ENCODE peak calls at places on chromosomes 11 and 22, in eight cellular contexts. One of them, this sample, is unnamed.

GRCh38 chr11:1271002-1271401 is 38.4 kb downstream of the TOLLIP start:
- DNase-seq in activated T-helper 2 cell treated with anti-CD3 and anti-CD28 coated beads, Interferon-gamma antibody, Interleukin-2, Interleukin-4, amounts not matched to agents 10 μg/mL and 5 μg/mL and 100 μg/mL, durations not matched to agents 14 hours and 24 hours and 36 hours: no peak
- DNase-seq in SK-N-DZ: no peak
- DNase-seq in NCI-H1105 treated with DMSO at 0.1 percent for 48 hours: no peak
- DNase-seq in activated CD4-positive, CD25-positive, alpha-beta regulatory T cell: no peak
- DNase-seq in fibroblast of the aortic adventitia: no peak
- DNase-seq in iPS-NIHi11: peak
- DNase-seq in CD14-positive monocyte: no peak
- DNase-seq in this sample: no peak

GRCh38 chr11:132139181-132139580 is 768.8 kb downstream of the NTM start:
- DNase-seq in SK-N-DZ: no peak
- DNase-seq in NCI-H1105 treated with DMSO at 0.1 percent for 48 hours: peak
- DNase-seq in activated T-helper 2 cell treated with anti-CD3 and anti-CD28 coated beads, Interferon-gamma antibody, Interleukin-2, Interleukin-4, amounts not matched to agents 10 μg/mL and 5 μg/mL and 100 μg/mL, durations not matched to agents 14 hours and 24 hours and 36 hours: no peak
- DNase-seq in fibroblast of the aortic adventitia: no peak
- DNase-seq in CD14-positive monocyte: no peak
- DNase-seq in iPS-NIHi11: no peak
- DNase-seq in activated CD4-positive, CD25-positive, alpha-beta regulatory T cell: no peak
- DNase-seq in this sample: no peak

GRCh38 chr11:93187290-93187689 is 10.5 kb downstream of the SLC36A4 start:
- DNase-seq in SK-N-DZ: no peak
- DNase-seq in NCI-H1105 treated with DMSO at 0.1 percent for 48 hours: no peak
- DNase-seq in activated T-helper 2 cell treated with anti-CD3 and anti-CD28 coated beads, Interferon-gamma antibody, Interleukin-2, Interleukin-4, amounts not matched to agents 10 μg/mL and 5 μg/mL and 100 μg/mL, durations not matched to agents 14 hours and 24 hours and 36 hours: no peak
- DNase-seq in activated CD4-positive, CD25-positive, alpha-beta regulatory T cell: no peak
- DNase-seq in fibroblast of the aortic adventitia: no peak
- DNase-seq in iPS-NIHi11: no peak
- DNase-seq in CD14-positive monocyte: no peak
- DNase-seq in this sample: no peak

GRCh38 chr11:12864316-12865156 is 144.6 kb upstream of the RASSF10 start:
- DNase-seq in iPS-NIHi11: peak
- DNase-seq in activated T-helper 2 cell treated with anti-CD3 and anti-CD28 coated beads, Interferon-gamma antibody, Interleukin-2, Interleukin-4, amounts not matched to agents 10 μg/mL and 5 μg/mL and 100 μg/mL, durations not matched to agents 14 hours and 24 hours and 36 hours: no peak
- DNase-seq in NCI-H1105 treated with DMSO at 0.1 percent for 48 hours: peak
- DNase-seq in activated CD4-positive, CD25-positive, alpha-beta regulatory T cell: no peak
- DNase-seq in SK-N-DZ: no peak
- DNase-seq in CD14-positive monocyte: no peak
- DNase-seq in fibroblast of the aortic adventitia: no peak
- DNase-seq in this sample: no peak

GRCh38 chr11:119424276-119424675 is 1.3 kb upstream of the THY1 start:
- DNase-seq in activated CD4-positive, CD25-positive, alpha-beta regulatory T cell: no peak
- DNase-seq in iPS-NIHi11: no peak
- DNase-seq in fibroblast of the aortic adventitia: no peak
- DNase-seq in activated T-helper 2 cell treated with anti-CD3 and anti-CD28 coated beads, Interferon-gamma antibody, Interleukin-2, Interleukin-4, amounts not matched to agents 10 μg/mL and 5 μg/mL and 100 μg/mL, durations not matched to agents 14 hours and 24 hours and 36 hours: no peak
- DNase-seq in CD14-positive monocyte: no peak
- DNase-seq in SK-N-DZ: no peak
- DNase-seq in NCI-H1105 treated with DMSO at 0.1 percent for 48 hours: no peak
- DNase-seq in this sample: no peak

GRCh38 chr11:11039249-11039965 is 181.6 kb upstream of the ZBED5 start:
- DNase-seq in iPS-NIHi11: no peak
- DNase-seq in fibroblast of the aortic adventitia: no peak
- DNase-seq in CD14-positive monocyte: no peak
- DNase-seq in NCI-H1105 treated with DMSO at 0.1 percent for 48 hours: no peak
- DNase-seq in activated T-helper 2 cell treated with anti-CD3 and anti-CD28 coated beads, Interferon-gamma antibody, Interleukin-2, Interleukin-4, amounts not matched to agents 10 μg/mL and 5 μg/mL and 100 μg/mL, durations not matched to agents 14 hours and 24 hours and 36 hours: no peak
- DNase-seq in SK-N-DZ: no peak
- DNase-seq in activated CD4-positive, CD25-positive, alpha-beta regulatory T cell: no peak
- DNase-seq in this sample: no peak

GRCh38 chr22:40156001-40156516 is 21.7 kb upstream of the TNRC6B start:
- DNase-seq in fibroblast of the aortic adventitia: peak
- DNase-seq in CD14-positive monocyte: no peak
- DNase-seq in SK-N-DZ: no peak
- DNase-seq in iPS-NIHi11: peak
- DNase-seq in activated CD4-positive, CD25-positive, alpha-beta regulatory T cell: no peak
- DNase-seq in NCI-H1105 treated with DMSO at 0.1 percent for 48 hours: peak
- DNase-seq in activated T-helper 2 cell treated with anti-CD3 and anti-CD28 coated beads, Interferon-gamma antibody, Interleukin-2, Interleukin-4, amounts not matched to agents 10 μg/mL and 5 μg/mL and 100 μg/mL, durations not matched to agents 14 hours and 24 hours and 36 hours: no peak
- DNase-seq in this sample: no peak

GRCh38 chr11:109371444-109372176 is 50.4 kb upstream of the C11orf87 start:
- DNase-seq in CD14-positive monocyte: no peak
- DNase-seq in activated CD4-positive, CD25-positive, alpha-beta regulatory T cell: no peak
- DNase-seq in fibroblast of the aortic adventitia: peak
- DNase-seq in NCI-H1105 treated with DMSO at 0.1 percent for 48 hours: no peak
- DNase-seq in SK-N-DZ: no peak
- DNase-seq in activated T-helper 2 cell treated with anti-CD3 and anti-CD28 coated beads, Interferon-gamma antibody, Interleukin-2, Interleukin-4, amounts not matched to agents 10 μg/mL and 5 μg/mL and 100 μg/mL, durations not matched to agents 14 hours and 24 hours and 36 hours: no peak
- DNase-seq in iPS-NIHi11: no peak
- DNase-seq in this sample: no peak

GRCh38 chr11:113457784-113458183 is 17.4 kb downstream of the DRD2 start:
- DNase-seq in NCI-H1105 treated with DMSO at 0.1 percent for 48 hours: peak
- DNase-seq in fibroblast of the aortic adventitia: no peak
- DNase-seq in iPS-NIHi11: peak
- DNase-seq in CD14-positive monocyte: no peak
- DNase-seq in SK-N-DZ: no peak
- DNase-seq in activated CD4-positive, CD25-positive, alpha-beta regulatory T cell: no peak
- DNase-seq in activated T-helper 2 cell treated with anti-CD3 and anti-CD28 coated beads, Interferon-gamma antibody, Interleukin-2, Interleukin-4, amounts not matched to agents 10 μg/mL and 5 μg/mL and 100 μg/mL, durations not matched to agents 14 hours and 24 hours and 36 hours: no peak
- DNase-seq in this sample: peak

GRCh38 chr11:69000831-69001245 is 12.2 kb downstream of the MRGPRF start:
- DNase-seq in activated CD4-positive, CD25-positive, alpha-beta regulatory T cell: no peak
- DNase-seq in NCI-H1105 treated with DMSO at 0.1 percent for 48 hours: no peak
- DNase-seq in fibroblast of the aortic adventitia: peak
- DNase-seq in activated T-helper 2 cell treated with anti-CD3 and anti-CD28 coated beads, Interferon-gamma antibody, Interleukin-2, Interleukin-4, amounts not matched to agents 10 μg/mL and 5 μg/mL and 100 μg/mL, durations not matched to agents 14 hours and 24 hours and 36 hours: no peak
- DNase-seq in SK-N-DZ: no peak
- DNase-seq in iPS-NIHi11: no peak
- DNase-seq in CD14-positive monocyte: no peak
- DNase-seq in this sample: no peak

GRCh38 chr11:32173435-32173834 is 82.6 kb downstream of the RCN1 start:
- DNase-seq in iPS-NIHi11: peak
- DNase-seq in fibroblast of the aortic adventitia: peak
- DNase-seq in activated T-helper 2 cell treated with anti-CD3 and anti-CD28 coated beads, Interferon-gamma antibody, Interleukin-2, Interleukin-4, amounts not matched to agents 10 μg/mL and 5 μg/mL and 100 μg/mL, durations not matched to agents 14 hours and 24 hours and 36 hours: no peak
- DNase-seq in SK-N-DZ: peak
- DNase-seq in CD14-positive monocyte: no peak
- DNase-seq in activated CD4-positive, CD25-positive, alpha-beta regulatory T cell: no peak
- DNase-seq in NCI-H1105 treated with DMSO at 0.1 percent for 48 hours: peak
- DNase-seq in this sample: peak

GRCh38 chr22:43200555-43200954 is 13.6 kb upstream of the TTLL12 start:
- DNase-seq in NCI-H1105 treated with DMSO at 0.1 percent for 48 hours: no peak
- DNase-seq in iPS-NIHi11: no peak
- DNase-seq in activated CD4-positive, CD25-positive, alpha-beta regulatory T cell: no peak
- DNase-seq in fibroblast of the aortic adventitia: no peak
- DNase-seq in activated T-helper 2 cell treated with anti-CD3 and anti-CD28 coated beads, Interferon-gamma antibody, Interleukin-2, Interleukin-4, amounts not matched to agents 10 μg/mL and 5 μg/mL and 100 μg/mL, durations not matched to agents 14 hours and 24 hours and 36 hours: no peak
- DNase-seq in SK-N-DZ: no peak
- DNase-seq in CD14-positive monocyte: no peak
- DNase-seq in this sample: no peak

GRCh38 chr11:84626256-84626655 is 1000.9 kb downstream of the DLG2 start:
- DNase-seq in CD14-positive monocyte: no peak
- DNase-seq in fibroblast of the aortic adventitia: peak
- DNase-seq in NCI-H1105 treated with DMSO at 0.1 percent for 48 hours: no peak
- DNase-seq in activated CD4-positive, CD25-positive, alpha-beta regulatory T cell: no peak
- DNase-seq in iPS-NIHi11: no peak
- DNase-seq in activated T-helper 2 cell treated with anti-CD3 and anti-CD28 coated beads, Interferon-gamma antibody, Interleukin-2, Interleukin-4, amounts not matched to agents 10 μg/mL and 5 μg/mL and 100 μg/mL, durations not matched to agents 14 hours and 24 hours and 36 hours: no peak
- DNase-seq in SK-N-DZ: no peak
- DNase-seq in this sample: no peak

GRCh38 chr11:4185561-4185960 is 91.0 kb downstream of the RRM1 start:
- DNase-seq in iPS-NIHi11: no peak
- DNase-seq in activated CD4-positive, CD25-positive, alpha-beta regulatory T cell: no peak
- DNase-seq in NCI-H1105 treated with DMSO at 0.1 percent for 48 hours: no peak
- DNase-seq in fibroblast of the aortic adventitia: no peak
- DNase-seq in CD14-positive monocyte: no peak
- DNase-seq in activated T-helper 2 cell treated with anti-CD3 and anti-CD28 coated beads, Interferon-gamma antibody, Interleukin-2, Interleukin-4, amounts not matched to agents 10 μg/mL and 5 μg/mL and 100 μg/mL, durations not matched to agents 14 hours and 24 hours and 36 hours: no peak
- DNase-seq in SK-N-DZ: no peak
- DNase-seq in this sample: no peak

GRCh38 chr11:73875840-73876239 is 806 bp downstream of the COA4 start:
- DNase-seq in NCI-H1105 treated with DMSO at 0.1 percent for 48 hours: no peak
- DNase-seq in SK-N-DZ: no peak
- DNase-seq in activated CD4-positive, CD25-positive, alpha-beta regulatory T cell: no peak
- DNase-seq in iPS-NIHi11: no peak
- DNase-seq in activated T-helper 2 cell treated with anti-CD3 and anti-CD28 coated beads, Interferon-gamma antibody, Interleukin-2, Interleukin-4, amounts not matched to agents 10 μg/mL and 5 μg/mL and 100 μg/mL, durations not matched to agents 14 hours and 24 hours and 36 hours: no peak
- DNase-seq in CD14-positive monocyte: no peak
- DNase-seq in fibroblast of the aortic adventitia: no peak
- DNase-seq in this sample: no peak

GRCh38 chr11:45710561-45710960 is 45.1 kb upstream of the CHST1 start:
- DNase-seq in fibroblast of the aortic adventitia: no peak
- DNase-seq in SK-N-DZ: no peak
- DNase-seq in NCI-H1105 treated with DMSO at 0.1 percent for 48 hours: no peak
- DNase-seq in CD14-positive monocyte: no peak
- DNase-seq in iPS-NIHi11: no peak
- DNase-seq in activated CD4-positive, CD25-positive, alpha-beta regulatory T cell: no peak
- DNase-seq in activated T-helper 2 cell treated with anti-CD3 and anti-CD28 coated beads, Interferon-gamma antibody, Interleukin-2, Interleukin-4, amounts not matched to agents 10 μg/mL and 5 μg/mL and 100 μg/mL, durations not matched to agents 14 hours and 24 hours and 36 hours: no peak
- DNase-seq in this sample: no peak

GRCh38 chr22:25404556-25404922 is 159.9 kb upstream of the GRK3 start:
- DNase-seq in activated CD4-positive, CD25-positive, alpha-beta regulatory T cell: no peak
- DNase-seq in activated T-helper 2 cell treated with anti-CD3 and anti-CD28 coated beads, Interferon-gamma antibody, Interleukin-2, Interleukin-4, amounts not matched to agents 10 μg/mL and 5 μg/mL and 100 μg/mL, durations not matched to agents 14 hours and 24 hours and 36 hours: no peak
- DNase-seq in SK-N-DZ: no peak
- DNase-seq in iPS-NIHi11: peak
- DNase-seq in CD14-positive monocyte: no peak
- DNase-seq in fibroblast of the aortic adventitia: no peak
- DNase-seq in NCI-H1105 treated with DMSO at 0.1 percent for 48 hours: no peak
- DNase-seq in this sample: peak

GRCh38 chr22:28314959-28315358 is 364.7 kb downstream of the TTC28 start:
- DNase-seq in CD14-positive monocyte: no peak
- DNase-seq in NCI-H1105 treated with DMSO at 0.1 percent for 48 hours: no peak
- DNase-seq in activated CD4-positive, CD25-positive, alpha-beta regulatory T cell: no peak
- DNase-seq in fibroblast of the aortic adventitia: no peak
- DNase-seq in SK-N-DZ: no peak
- DNase-seq in activated T-helper 2 cell treated with anti-CD3 and anti-CD28 coated beads, Interferon-gamma antibody, Interleukin-2, Interleukin-4, amounts not matched to agents 10 μg/mL and 5 μg/mL and 100 μg/mL, durations not matched to agents 14 hours and 24 hours and 36 hours: no peak
- DNase-seq in iPS-NIHi11: no peak
- DNase-seq in this sample: no peak

GRCh38 chr11:131511794-131512193 is 141.4 kb downstream of the NTM start:
- DNase-seq in iPS-NIHi11: peak
- DNase-seq in activated T-helper 2 cell treated with anti-CD3 and anti-CD28 coated beads, Interferon-gamma antibody, Interleukin-2, Interleukin-4, amounts not matched to agents 10 μg/mL and 5 μg/mL and 100 μg/mL, durations not matched to agents 14 hours and 24 hours and 36 hours: no peak
- DNase-seq in activated CD4-positive, CD25-positive, alpha-beta regulatory T cell: no peak
- DNase-seq in NCI-H1105 treated with DMSO at 0.1 percent for 48 hours: peak
- DNase-seq in SK-N-DZ: no peak
- DNase-seq in CD14-positive monocyte: no peak
- DNase-seq in fibroblast of the aortic adventitia: no peak
- DNase-seq in this sample: peak

GRCh38 chr11:34075178-34075820 is 23.8 kb downstream of the CAPRIN1 start:
- DNase-seq in CD14-positive monocyte: no peak
- DNase-seq in iPS-NIHi11: no peak
- DNase-seq in activated CD4-positive, CD25-positive, alpha-beta regulatory T cell: no peak
- DNase-seq in SK-N-DZ: no peak
- DNase-seq in fibroblast of the aortic adventitia: peak
- DNase-seq in activated T-helper 2 cell treated with anti-CD3 and anti-CD28 coated beads, Interferon-gamma antibody, Interleukin-2, Interleukin-4, amounts not matched to agents 10 μg/mL and 5 μg/mL and 100 μg/mL, durations not matched to agents 14 hours and 24 hours and 36 hours: no peak
- DNase-seq in NCI-H1105 treated with DMSO at 0.1 percent for 48 hours: no peak
- DNase-seq in this sample: no peak